ENCODE peak calls at places on chromosomes 4 and X, in seven cellular contexts. Q is IMR-90, X is adrenal gland, R is tibial nerve, T is Peyer's patch, S is testis, C is endothelial cell of umbilical vein. A is an unnamed sample. For H3K36me3, the result is how much of the 10 kb centered on the place peaks cover.

GRCh38 chrX:56029188-56029587 is 203.0 kb upstream of the KLF8 start:
- DNase-seq in S (no peak), Q (no peak), R (no peak), C (no peak), X (no peak), T (no peak), A (no peak)

GRCh38 chrX:69362889-69363288 is 141.2 kb upstream of the NALF2 start:
- DNase-seq in C (no peak), Q (no peak), X (no peak), T (no peak), S (no peak), R (no peak), A (no peak)

GRCh38 chr4:98081961-98082360 is 61.3 kb downstream of the STPG2 start:
- DNase-seq in C (no peak), Q (no peak), T (no peak), R (no peak), X (no peak), S (no peak), A (no peak)

GRCh38 chr4:6301732-6302442 is 32.2 kb downstream of the WFS1 start:
- DNase-seq in T (no peak), S (no peak), C (no peak), X (no peak), Q (no peak), R (no peak), A (no peak)

GRCh38 chr4:180116840-180117239 is 2126.4 kb upstream of the TENM3 start:
- DNase-seq in X (no peak), R (no peak), Q (no peak), T (no peak), S (no peak), C (no peak), A (no peak)

GRCh38 chr4:186689476-186689875 is 34.2 kb downstream of the FAT1 start:
- DNase-seq in C (no peak), T (no peak), X (no peak), Q (no peak), S (no peak), R (no peak), A (no peak)

GRCh38 chr4:150722908-150723362 is 141.0 kb downstream of the MAB21L2 start:
- DNase-seq in X (peak), Q (no peak), T (peak), R (peak), S (peak), C (peak), A (no peak)

GRCh38 chr4:111775908-111776307 is 369.3 kb upstream of the FAM241A start:
- DNase-seq in R (no peak), C (no peak), X (no peak), T (no peak), Q (no peak), S (no peak), A (no peak)

GRCh38 chr4:186710521-186711119 is 13.0 kb downstream of the FAT1 start:
- DNase-seq in X (no peak), C (no peak), R (no peak), S (no peak), T (no peak), Q (no peak), A (no peak)

GRCh38 chrX:11704725-11705495 is 39.2 kb upstream of the ARHGAP6 start:
- DNase-seq in C (no peak), Q (peak), R (no peak), T (no peak), X (no peak), S (no peak), A (no peak)

GRCh38 chrX:19709812-19710518 is 177.4 kb downstream of the SH3KBP1 start:
- DNase-seq in R (no peak), X (peak), T (no peak), Q (peak), C (peak), S (no peak), A (no peak)

GRCh38 chr4:156294577-156294976 is 340.9 kb upstream of the CTSO start:
- DNase-seq in C (peak), R (no peak), X (no peak), Q (peak), S (no peak), T (no peak), A (no peak)

GRCh38 chr4:149248191-149248590 is 567.5 kb downstream of the IQCM start:
- DNase-seq in Q (no peak), C (no peak), S (no peak), R (no peak), T (no peak), X (no peak), A (no peak)

GRCh38 chr4:86664959-86665358 is 70.8 kb downstream of the PTPN13 start:
- DNase-seq in X (no peak), Q (peak), C (no peak), R (no peak), T (no peak), S (no peak), A (no peak)

GRCh38 chr4:177441061-177441802 is 1.0 kb downstream of the AGA start:
- DNase-seq in R (no peak), Q (peak), T (peak), C (no peak), S (no peak), X (no peak), A (no peak)

GRCh38 chr4:40811886-40812857 is 62.4 kb downstream of the NSUN7 start:
- DNase-seq in T (no peak), Q (peak), C (no peak), R (no peak), S (no peak), X (no peak), A (no peak)

GRCh38 chr4:20591571-20592455 is 108.4 kb upstream of the PACRGL start:
- DNase-seq in S (no peak), Q (no peak), T (no peak), C (no peak), R (no peak), X (no peak), A (no peak)

GRCh38 chr4:7282094-7282370 is 89.7 kb downstream of the SORCS2 start:
- DNase-seq in S (no peak), Q (no peak), X (no peak), C (no peak), T (no peak), R (no peak), A (no peak)

GRCh38 chr4:175339100-175339707 is 421.0 kb downstream of the ADAM29 start:
- DNase-seq in R (no peak), S (no peak), Q (peak), X (no peak), C (no peak), T (no peak), A (no peak)

GRCh38 chrX:71493111-71493613 is 39.7 kb upstream of the OGT start:
- DNase-seq in R (peak), X (no peak), T (no peak), S (peak), C (peak), Q (no peak), A (no peak)

GRCh38 chr4:109826719-109827118 is 1.1 kb upstream of the RRH start:
- DNase-seq in T (no peak), S (no peak), C (peak), X (no peak), R (no peak), Q (peak), A (no peak)

GRCh38 chr4:17368408-17368807 is 143.5 kb downstream of the QDPR start:
- DNase-seq in C (no peak), X (no peak), R (no peak), S (no peak), T (no peak), Q (no peak), A (no peak)

GRCh38 chrX:19986531-19986930 is 4.3 kb downstream of the BCLAF3 start:
- DNase-seq in R (no peak), X (no peak), Q (no peak), C (no peak), T (no peak), S (no peak), A (no peak)

GRCh38 chrX:153645921-153646481 is 1.0 kb upstream of the DUSP9 start:
- DNase-seq in R (no peak), X (peak), T (no peak), Q (no peak), C (no peak), S (no peak), A (no peak)

GRCh38 chrX:72604705-72605104 is 32.1 kb upstream of the HDAC8 start:
- DNase-seq in T (no peak), C (no peak), X (no peak), R (no peak), Q (no peak), S (no peak), A (no peak)

DNA sequence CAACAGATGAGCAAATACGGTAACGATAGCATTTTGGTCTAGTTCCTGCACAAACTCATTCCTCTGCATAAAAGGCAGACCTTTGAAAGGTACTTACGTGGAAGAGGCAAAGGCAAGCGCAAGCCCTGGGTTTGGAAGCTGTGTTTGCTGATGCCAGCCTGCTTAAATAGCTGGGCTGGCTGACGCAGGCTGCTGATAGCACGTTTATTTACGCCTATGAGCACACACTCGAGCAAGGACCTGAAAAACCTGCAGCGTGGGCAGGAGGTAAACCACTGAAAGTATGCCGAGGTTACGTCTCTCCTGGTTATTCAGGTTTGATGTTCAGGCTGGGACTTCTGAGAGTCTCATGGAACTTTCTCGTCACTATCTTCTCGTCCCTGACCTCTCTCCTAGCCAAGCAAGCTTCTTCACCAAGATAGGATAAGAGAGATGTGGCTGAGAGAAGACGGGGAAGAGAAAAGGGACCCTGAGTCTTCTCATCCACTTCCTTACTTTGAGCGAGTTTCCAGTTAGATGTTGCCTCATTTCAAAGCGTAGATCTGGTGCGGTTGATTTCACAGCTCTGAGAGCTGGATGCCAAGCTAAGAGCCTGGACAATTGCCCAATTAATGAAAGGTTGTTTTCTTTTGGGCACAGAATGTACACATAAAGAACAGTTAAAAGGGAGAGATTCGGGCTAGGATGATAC is at the start of gene HOPX:
- DNase-seq in S (peak), Q (no peak), R (no peak), T (no peak), X (peak), C (peak), A (no peak)
- TF ChIP-seq POLR2A in S (no peak), Q (no peak), R (no peak), T (no peak), X (no peak), C (no peak), A (no peak)

GRCh38 chr4:121688261-121688660 is 8.5 kb downstream of the ANXA5 start:
- DNase-seq in C (peak), R (no peak), X (no peak), T (no peak), Q (no peak), S (no peak), A (no peak)

GRCh38 chr4:121685257-121685656 is 11.5 kb downstream of the ANXA5 start:
- DNase-seq in R (no peak), T (no peak), S (no peak), Q (peak), C (no peak), X (no peak), A (no peak)

GRCh38 chr4:121688696-121689095 is 8.1 kb downstream of the ANXA5 start:
- DNase-seq in S (no peak), R (no peak), C (no peak), Q (no peak), T (no peak), X (no peak), A (no peak)

GRCh38 chr4:121684016-121684415 is 12.8 kb downstream of the ANXA5 start:
- DNase-seq in T (no peak), Q (no peak), S (no peak), X (no peak), R (no peak), C (no peak), A (no peak)

GRCh38 chr4:121686265-121686664 is 10.5 kb downstream of the ANXA5 start:
- DNase-seq in Q (no peak), X (no peak), R (no peak), C (peak), S (no peak), T (no peak), A (no peak)
- H3K36me3 ChIP-seq in Q (under half), X (half or more), R (under half), C (under half), S (under half), T (under half), A (under half)

DNA sequence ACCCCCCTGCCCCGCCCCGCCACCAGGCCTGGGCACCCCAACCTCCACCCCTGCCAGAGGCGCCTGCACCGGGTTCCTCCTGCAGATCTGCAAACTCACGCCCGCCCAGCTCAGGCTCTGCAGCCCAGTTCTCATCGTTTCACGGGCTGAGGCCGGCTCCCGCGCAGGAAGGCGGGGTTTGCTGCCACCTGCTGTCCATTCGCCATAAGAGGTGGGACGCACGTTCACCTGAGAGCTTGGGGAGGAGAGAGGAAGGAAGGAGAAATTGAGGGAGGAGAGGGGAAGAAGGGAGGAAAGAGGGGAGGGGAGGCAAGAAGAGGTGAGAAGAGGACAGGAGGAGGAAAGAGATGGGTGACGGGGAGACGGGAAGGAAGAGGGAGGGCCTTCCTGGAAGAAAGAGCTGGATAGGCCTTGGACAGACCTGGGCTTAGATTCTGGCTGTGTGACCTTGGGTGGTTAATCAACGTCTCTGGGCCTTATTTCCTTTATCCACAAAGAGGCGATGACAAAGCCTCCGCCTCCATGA is 114.5 kb downstream of the ADRA2C start:
- DNase-seq in S (peak), X (peak), T (peak), R (no peak), Q (peak), C (peak), A (no peak)
- TF ChIP-seq POLR2A in S (no peak), X (no peak), T (no peak), R (no peak), Q (no peak), C (no peak), A (no peak)

DNA sequence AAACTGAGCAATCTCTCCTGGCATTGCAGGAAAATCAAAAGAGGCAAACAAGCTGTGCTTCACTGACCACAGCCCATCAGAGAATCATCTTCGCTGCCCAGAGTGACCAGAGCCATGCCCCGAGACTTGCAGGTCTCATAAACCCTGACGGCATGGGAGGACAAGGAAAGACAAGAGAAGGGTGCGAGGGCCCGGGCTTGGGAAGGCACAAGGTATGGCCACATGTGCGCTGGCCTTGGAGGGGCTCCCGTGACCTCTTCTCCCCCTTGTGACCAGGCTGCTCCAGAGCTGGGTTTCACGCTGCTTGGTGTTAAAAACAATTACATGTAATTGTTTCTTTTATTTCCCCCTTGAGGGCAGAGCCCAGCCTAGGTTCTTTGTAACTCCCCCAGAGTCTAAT is 20.8 kb downstream of the DCTD start:
- DNase-seq in Q (no peak), T (no peak), R (no peak), X (no peak), C (no peak), S (no peak), A (no peak)
- H3K36me3 ChIP-seq in Q (under half), T (under half), R (under half), X (half or more), C (under half), S (under half), A (under half)

GRCh38 chr4:118346495-118346894 is 6.3 kb downstream of the PRSS12 start:
- DNase-seq in T (no peak), C (no peak), X (no peak), Q (no peak), S (no peak), R (no peak), A (no peak)

GRCh38 chr4:118350961-118351360 is 1.8 kb downstream of the PRSS12 start:
- DNase-seq in C (no peak), T (no peak), X (no peak), Q (no peak), S (no peak), R (no peak), A (no peak)

GRCh38 chr4:118351851-118352827 is 664 bp downstream of the PRSS12 start:
- DNase-seq in Q (peak), C (no peak), X (peak), R (no peak), S (peak), T (no peak), A (no peak)

GRCh38 chr4:118345813-118346212 is 7.0 kb downstream of the PRSS12 start:
- DNase-seq in C (peak), S (no peak), Q (peak), T (no peak), R (no peak), X (no peak), A (no peak)

GRCh38 chr4:118348886-118349285 is 3.9 kb downstream of the PRSS12 start:
- DNase-seq in C (no peak), Q (no peak), X (no peak), R (no peak), S (no peak), T (no peak), A (no peak)
- TF ChIP-seq POLR2A in C (no peak), Q (no peak), X (no peak), R (no peak), S (no peak), T (no peak), A (no peak)

A was measured in esophagus squamous epithelium.